ENCODE peak calls at places on chromosome 5, in six cellular contexts. Z is SHP77, F is GM03348, V is DMS79, S is vagina, T is RCC 7860. P is an unnamed sample.

GRCh38 chr5:93603191-93603590 is 20.2 kb downstream of the NR2F1 start:
- DNase-seq in Z (no peak), S (no peak), F (no peak), V (no peak), T (no peak), P (no peak)

GRCh38 chr5:6758706-6759105 is 45.5 kb downstream of the TENT4A start:
- DNase-seq in Z (no peak), T (no peak), S (no peak), F (no peak), V (no peak), P (no peak)

GRCh38 chr5:33507426-33507825 is 66.7 kb downstream of the TARS1 start:
- DNase-seq in F (no peak), Z (no peak), V (no peak), T (no peak), S (no peak), P (no peak)

GRCh38 chr5:56922922-56923321 is 13.5 kb downstream of the SETD9 start:
- DNase-seq in S (no peak), T (no peak), Z (no peak), F (no peak), V (no peak), P (no peak)

GRCh38 chr5:88539642-88540476 is 271.2 kb upstream of the TMEM161B start:
- DNase-seq in S (no peak), Z (no peak), V (no peak), T (no peak), F (no peak), P (no peak)

GRCh38 chr5:81657386-81657785 is 93.5 kb downstream of the SSBP2 start:
- DNase-seq in V (no peak), Z (no peak), S (no peak), T (no peak), F (no peak), P (no peak)

GRCh38 chr5:150064681-150065220 is 21.6 kb downstream of the CSF1R start:
- DNase-seq in F (no peak), S (no peak), T (no peak), Z (no peak), V (no peak), P (no peak)

GRCh38 chr5:80439213-80439612 is 31.3 kb downstream of the ZFYVE16 start:
- DNase-seq in F (no peak), Z (no peak), S (no peak), T (no peak), V (no peak), P (no peak)